ENCODE peak calls at places on chromosomes 12 and 14, in six cellular contexts. N, W, V, H, L and F are unnamed samples.

GRCh38 chr14:24212924-24213865 is at the start of gene CHMP4A:
- DNase-seq in N (peak), W (peak), V (peak), H (peak), L (peak), F (peak)

GRCh38 chr14:83556065-83556464 is 1973.9 kb upstream of the FLRT2 start:
- DNase-seq in N (no peak), W (no peak), V (no peak), H (peak), L (no peak), F (no peak)

GRCh38 chr12:127280393-127281275 is 986.3 kb upstream of the TMEM132C start:
- DNase-seq in N (peak), W (peak), V (peak), H (no peak), L (peak), F (no peak)

GRCh38 chr12:43760396-43760795 is 1.6 kb downstream of the IRAK4 start:
- DNase-seq in N (no peak), W (no peak), V (no peak), H (no peak), L (no peak), F (no peak)

GRCh38 chr12:4910502-4911315 is 1.0 kb downstream of the KCNA1 start:
- DNase-seq in N (no peak), W (peak), V (no peak), H (no peak), L (no peak), F (peak)

GRCh38 chr14:51883232-51883631 is 22.8 kb downstream of the GNG2 start:
- DNase-seq in N (no peak), W (no peak), V (no peak), H (no peak), L (no peak), F (no peak)

GRCh38 chr12:91388573-91388972 is 206.0 kb upstream of the DCN start:
- DNase-seq in N (no peak), W (no peak), V (no peak), H (no peak), L (no peak), F (no peak)

GRCh38 chr12:89621511-89621910 is 87.1 kb downstream of the ATP2B1 start:
- DNase-seq in N (no peak), W (no peak), V (peak), H (no peak), L (no peak), F (no peak)

GRCh38 chr12:130686511-130686981 is 29.6 kb downstream of the RIMBP2 start:
- DNase-seq in N (no peak), W (no peak), V (no peak), H (no peak), L (no peak), F (no peak)

GRCh38 chr14:92578511-92578910 is 64.9 kb downstream of the RIN3 start:
- DNase-seq in N (no peak), W (no peak), V (no peak), H (peak), L (no peak), F (no peak)

GRCh38 chr12:91072931-91073330 is 15.1 kb upstream of the KERA start:
- DNase-seq in N (no peak), W (no peak), V (no peak), H (no peak), L (no peak), F (peak)

GRCh38 chr14:84403585-84403984 is 1126.4 kb upstream of the FLRT2 start:
- DNase-seq in N (peak), W (no peak), V (no peak), H (no peak), L (no peak), F (peak)

GRCh38 chr12:1918081-1918874 is at the start of gene CACNA2D4:
- DNase-seq in N (peak), W (peak), V (peak), H (no peak), L (no peak), F (peak)

GRCh38 chr12:131893605-131894312 is 663 bp upstream of the ULK1 start:
- DNase-seq in N (no peak), W (no peak), V (no peak), H (peak), L (no peak), F (peak)

GRCh38 chr14:102697125-102697900 is 79.9 kb upstream of the TRAF3 start:
- DNase-seq in N (peak), W (no peak), V (no peak), H (peak), L (no peak), F (no peak)

GRCh38 chr14:95467657-95468056 is 48.8 kb downstream of the SYNE3 start:
- DNase-seq in N (no peak), W (no peak), V (no peak), H (no peak), L (no peak), F (no peak)

GRCh38 chr12:126895946-126896520 is 1370.9 kb upstream of the TMEM132C start:
- DNase-seq in N (no peak), W (no peak), V (no peak), H (peak), L (no peak), F (no peak)

GRCh38 chr12:53268637-53269562 is 801 bp downstream of the ESPL1 start:
- DNase-seq in N (no peak), W (no peak), V (no peak), H (no peak), L (no peak), F (peak)

GRCh38 chr12:89238593-89238992 is 113.7 kb downstream of the DUSP6 start:
- DNase-seq in N (no peak), W (no peak), V (no peak), H (no peak), L (no peak), F (no peak)

GRCh38 chr12:18242380-18243089 is 18.8 kb upstream of the PIK3C2G start:
- DNase-seq in N (peak), W (no peak), V (no peak), H (no peak), L (peak), F (no peak)

GRCh38 chr12:123512838-123513665 is 20.5 kb downstream of the RILPL1 start:
- DNase-seq in N (no peak), W (no peak), V (no peak), H (no peak), L (no peak), F (no peak)

GRCh38 chr14:60845523-60845922 is 111.0 kb downstream of the MNAT1 start:
- DNase-seq in N (no peak), W (peak), V (peak), H (no peak), L (no peak), F (peak)

GRCh38 chr12:31261744-31262143 is 64.2 kb downstream of the SINHCAF start:
- DNase-seq in N (no peak), W (no peak), V (no peak), H (no peak), L (no peak), F (no peak)

GRCh38 chr14:83120187-83120586 is 1586.5 kb upstream of the SEL1L start:
- DNase-seq in N (no peak), W (no peak), V (no peak), H (no peak), L (no peak), F (no peak)

GRCh38 chr12:49050507-49051372 is 9.9 kb downstream of the KMT2D start:
- DNase-seq in N (no peak), W (no peak), V (no peak), H (no peak), L (no peak), F (peak)

GRCh38 chr14:103021817-103022668 is 35.3 kb downstream of the CDC42BPB start:
- DNase-seq in N (no peak), W (no peak), V (no peak), H (peak), L (no peak), F (peak)

GRCh38 chr12:66799548-66799947 is 120.7 kb upstream of the GRIP1 start:
- DNase-seq in N (no peak), W (no peak), V (no peak), H (no peak), L (no peak), F (no peak)

GRCh38 chr12:753401-754237 is 1.2 kb downstream of the WNK1 start:
- DNase-seq in N (peak), W (peak), V (peak), H (peak), L (peak), F (peak)

GRCh38 chr12:64400041-64400440 is 4.2 kb upstream of the XPOT start:
- DNase-seq in N (no peak), W (no peak), V (no peak), H (peak), L (no peak), F (peak)

GRCh38 chr14:104145826-104146642 is 7.6 kb downstream of the KIF26A start:
- DNase-seq in N (no peak), W (no peak), V (no peak), H (no peak), L (no peak), F (peak)

GRCh38 chr12:40188558-40189320 is 36.1 kb upstream of the LRRK2 start:
- DNase-seq in N (no peak), W (no peak), V (no peak), H (no peak), L (no peak), F (no peak)

GRCh38 chr12:24113701-24114100 is 164.2 kb upstream of the SOX5 start:
- DNase-seq in N (no peak), W (no peak), V (no peak), H (no peak), L (no peak), F (no peak)

GRCh38 chr12:9066183-9066623 is 49.5 kb downstream of the A2M start:
- DNase-seq in N (no peak), W (no peak), V (no peak), H (no peak), L (no peak), F (no peak)

GRCh38 chr12:131131077-131131807 is 177.5 kb downstream of the ADGRD1 start:
- DNase-seq in N (no peak), W (no peak), V (no peak), H (no peak), L (no peak), F (peak)

GRCh38 chr14:55212611-55213010 is 21.2 kb upstream of the DLGAP5 start:
- DNase-seq in N (no peak), W (no peak), V (no peak), H (no peak), L (no peak), F (no peak)

GRCh38 chr12:54357802-54358619 is 6.3 kb downstream of the GPR84 start:
- DNase-seq in N (no peak), W (peak), V (no peak), H (peak), L (peak), F (peak)

GRCh38 chr12:110858848-110859247 is 12.1 kb downstream of the CCDC63 start:
- DNase-seq in N (no peak), W (peak), V (no peak), H (no peak), L (no peak), F (peak)
- TF ChIP-seq CTCF in N (no peak), W (no peak), V (no peak), H (no peak), L (no peak), F (no peak)

GRCh38 chr14:77059276-77059934 is 30.9 kb upstream of the IRF2BPL start:
- DNase-seq in N (peak), W (no peak), V (peak), H (peak), L (no peak), F (peak)
- TF ChIP-seq CTCF in N (peak), W (peak), V (no peak), H (peak), L (no peak), F (peak)

DNA sequence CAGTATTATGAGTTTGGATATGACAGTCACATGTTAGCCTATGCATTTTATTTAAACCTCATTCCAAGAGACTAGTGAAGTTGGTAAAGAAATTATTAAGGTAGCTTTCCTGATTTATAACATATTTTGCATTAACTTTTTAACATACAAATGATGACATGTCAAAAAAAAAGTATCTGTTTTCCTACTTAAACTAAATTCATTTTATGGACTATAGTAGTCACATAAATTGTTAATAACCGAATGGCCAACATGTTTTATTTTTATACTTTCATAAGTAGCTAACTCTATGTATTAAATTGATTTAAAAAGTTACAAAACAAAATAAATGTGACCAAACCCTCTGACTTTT is 14.7 kb downstream of the TAOK3 start:
- DNase-seq in N (no peak), W (no peak), V (no peak), H (no peak), L (no peak), F (no peak)
- TF ChIP-seq CTCF in N (no peak), W (no peak), V (no peak), H (no peak), L (no peak), F (no peak)

GRCh38 chr12:50102186-50102585 is 1.6 kb upstream of the GPD1 start:
- DNase-seq in N (no peak), W (no peak), V (no peak), H (no peak), L (no peak), F (no peak)

GRCh38 chr12:50100561-50100960 is 3.2 kb upstream of the GPD1 start:
- DNase-seq in N (no peak), W (no peak), V (no peak), H (no peak), L (no peak), F (no peak)

GRCh38 chr12:50102648-50103309 is 1.0 kb upstream of the GPD1 start:
- DNase-seq in N (no peak), W (no peak), V (no peak), H (no peak), L (no peak), F (no peak)

GRCh38 chr12:50103351-50103750 is 457 bp upstream of the GPD1 start:
- DNase-seq in N (no peak), W (no peak), V (no peak), H (no peak), L (no peak), F (no peak)

DNA sequence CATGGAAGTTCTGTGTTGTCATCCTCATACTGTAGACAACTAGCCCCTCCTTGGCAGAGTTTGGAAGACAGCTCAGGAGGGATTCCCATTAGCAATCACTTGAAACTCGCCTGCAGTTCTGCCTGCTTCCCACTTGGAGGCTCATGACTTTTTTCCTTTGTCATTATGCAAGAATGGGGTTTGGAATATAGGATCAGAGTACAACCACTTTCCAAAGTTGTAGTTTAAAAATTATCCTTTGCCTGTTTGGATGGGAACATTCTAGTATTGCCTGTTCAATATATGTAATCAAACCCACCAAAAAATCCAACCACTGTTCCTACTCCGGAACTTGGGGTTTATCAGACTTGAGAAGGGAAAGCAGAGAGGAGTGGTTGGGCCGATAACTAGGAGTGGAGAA is 2.1 kb upstream of the GPD1 start:
- DNase-seq in N (peak), W (no peak), V (no peak), H (peak), L (no peak), F (peak)
- TF ChIP-seq CTCF in N (peak), W (no peak), V (no peak), H (peak), L (peak), F (peak)

GRCh38 chr12:20508962-20509361 is 140.6 kb downstream of the PDE3A start:
- DNase-seq in N (no peak), W (no peak), V (no peak), H (no peak), L (no peak), F (no peak)
- TF ChIP-seq CTCF in N (no peak), W (no peak), V (no peak), H (no peak), L (no peak), F (no peak)

GRCh38 chr14:94015223-94015622 is 10.9 kb upstream of the OTUB2 start:
- DNase-seq in N (no peak), W (no peak), V (no peak), H (no peak), L (no peak), F (peak)
- TF ChIP-seq CTCF in N (no peak), W (no peak), V (no peak), H (no peak), L (no peak), F (no peak)